ENCODE peak calls at places on chromosomes 16 and 17, in four cellular contexts. F, O, G and Q are unnamed samples.

GRCh38 chr16:13594798-13595197 is 325.2 kb upstream of the ERCC4 start:
- DNase-seq in F (no peak), O (no peak), G (no peak), Q (no peak)

GRCh38 chr17:4903051-4903818 is at the start of gene CHRNE:
- DNase-seq in G (no peak), F (peak), O (peak), Q (peak)

GRCh38 chr16:88505405-88506082 is 52.5 kb downstream of the ZFPM1 start:
- DNase-seq in G (no peak), O (peak), F (peak), Q (peak)

GRCh38 chr17:49691677-49692191 is 13.8 kb upstream of the SPOP start:
- DNase-seq in G (no peak), F (no peak), O (no peak), Q (no peak)

GRCh38 chr17:78412403-78412802 is 34.0 kb downstream of the PGS1 start:
- DNase-seq in F (no peak), O (no peak), G (no peak), Q (peak)

GRCh38 chr17:2213291-2213960 is 90.2 kb downstream of the SMG6 start:
- DNase-seq in G (no peak), F (peak), O (no peak), Q (peak)

GRCh38 chr17:48615963-48616718 is 1.0 kb upstream of the HOXB8 start:
- DNase-seq in F (no peak), G (no peak), O (no peak), Q (no peak)

GRCh38 chr16:57694556-57695377 is at the start of gene DRC7:
- DNase-seq in G (no peak), F (peak), O (peak), Q (peak)

GRCh38 chr17:7709031-7709430 is 4.0 kb downstream of the EFNB3 start:
- DNase-seq in G (no peak), F (no peak), O (no peak), Q (no peak)

GRCh38 chr16:68367034-68367433 is 56.2 kb downstream of the PRMT7 start:
- DNase-seq in G (no peak), F (peak), O (peak), Q (peak)

GRCh38 chr17:39629494-39629880 is 2.7 kb downstream of the PPP1R1B start:
- DNase-seq in O (no peak), F (no peak), G (no peak), Q (no peak)

GRCh38 chr16:58863042-58863441 is 128.9 kb upstream of the GOT2 start:
- DNase-seq in O (no peak), G (no peak), F (no peak), Q (no peak)

GRCh38 chr17:10683853-10684252 is 13.5 kb downstream of the SCO1 start:
- DNase-seq in G (no peak), F (peak), O (no peak), Q (peak)

GRCh38 chr17:72974605-72975232 is 117.8 kb downstream of the SLC39A11 start:
- DNase-seq in O (no peak), F (no peak), G (no peak), Q (peak)

GRCh38 chr17:78573955-78574354 is 3.2 kb downstream of the DNAH17 start:
- DNase-seq in G (no peak), F (no peak), O (no peak), Q (no peak)

GRCh38 chr16:12891836-12892235 is 9.6 kb upstream of the SHISA9 start:
- DNase-seq in F (no peak), G (no peak), O (no peak), Q (no peak)

GRCh38 chr16:88593910-88594309 is 23.7 kb downstream of the ZC3H18 start:
- DNase-seq in G (no peak), O (no peak), F (no peak), Q (no peak)

GRCh38 chr17:82863941-82864720 is 24.3 kb upstream of the ZNF750 start:
- DNase-seq in O (peak), G (peak), F (peak), Q (peak)

GRCh38 chr17:67891481-67892119 is 66.3 kb downstream of the BPTF start:
- DNase-seq in G (peak), O (no peak), F (peak), Q (peak)

GRCh38 chr17:40139566-40140058 is 725 bp upstream of the CASC3 start:
- DNase-seq in O (no peak), G (no peak), F (no peak), Q (no peak)

GRCh38 chr16:54750249-54750648 is 180.4 kb upstream of the IRX5 start:
- DNase-seq in G (no peak), O (no peak), F (no peak), Q (no peak)

GRCh38 chr16:69481901-69482341 is 57.5 kb downstream of the CYB5B start:
- DNase-seq in F (peak), G (no peak), O (peak), Q (peak)

GRCh38 chr17:41748275-41748674 is 13.8 kb upstream of the HAP1 start:
- DNase-seq in G (no peak), F (no peak), O (no peak), Q (no peak)

GRCh38 chr16:23225109-23225508 is 42.6 kb downstream of the SCNN1G start:
- DNase-seq in G (no peak), F (no peak), O (no peak), Q (no peak)

GRCh38 chr16:1754204-1754603 is 17.1 kb downstream of the NME3 start:
- DNase-seq in G (no peak), F (no peak), O (no peak), Q (no peak)

GRCh38 chr17:74387365-74388218 is 20.3 kb downstream of the GPR142 start:
- DNase-seq in O (peak), F (no peak), G (no peak), Q (no peak)

GRCh38 chr16:12876778-12877177 is 24.6 kb upstream of the SHISA9 start:
- DNase-seq in G (no peak), F (no peak), O (no peak), Q (peak)

GRCh38 chr16:71359431-71359830 is 908 bp downstream of the CALB2 start:
- DNase-seq in G (no peak), O (no peak), F (no peak), Q (no peak)

GRCh38 chr16:71357681-71358080 is 842 bp upstream of the CALB2 start:
- DNase-seq in F (no peak), G (no peak), O (no peak), Q (no peak)

GRCh38 chr16:71356051-71356740 is 2.3 kb upstream of the CALB2 start:
- DNase-seq in F (no peak), G (no peak), O (no peak), Q (no peak)

GRCh38 chr16:71360378-71360777 is 1.9 kb downstream of the CALB2 start:
- DNase-seq in O (no peak), G (peak), F (peak), Q (peak)

GRCh38 chr16:71358464-71359031 is at the start of gene CALB2:
- DNase-seq in F (peak), O (peak), G (no peak), Q (peak)
- H3K4me3 ChIP-seq in F (peak), O (peak), G (peak), Q (peak)

DNA sequence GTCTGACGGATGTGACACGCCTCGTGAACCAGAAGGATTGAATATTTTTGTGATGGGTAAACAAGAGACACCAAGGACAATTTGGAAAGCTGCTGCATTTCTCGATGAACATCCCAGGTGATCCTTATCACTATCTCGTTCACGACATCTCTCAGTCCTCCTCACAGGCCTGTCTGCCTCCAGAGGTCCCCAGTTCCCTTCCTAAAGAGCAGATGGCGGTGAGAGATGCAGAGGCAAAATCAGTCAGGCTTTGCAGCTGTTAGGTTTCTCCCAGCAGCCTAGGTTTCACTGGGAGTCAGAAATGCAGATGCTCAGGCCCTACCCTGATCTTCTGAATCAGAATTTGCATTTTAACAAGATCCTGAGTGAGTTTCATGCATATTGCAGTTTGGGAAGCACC is 23.6 kb downstream of the SCPEP1 start:
- DNase-seq in G (no peak), O (no peak), F (no peak), Q (no peak)
- TF ChIP-seq CTCF in G (no peak), O (no peak), F (no peak), Q (no peak)

DNA sequence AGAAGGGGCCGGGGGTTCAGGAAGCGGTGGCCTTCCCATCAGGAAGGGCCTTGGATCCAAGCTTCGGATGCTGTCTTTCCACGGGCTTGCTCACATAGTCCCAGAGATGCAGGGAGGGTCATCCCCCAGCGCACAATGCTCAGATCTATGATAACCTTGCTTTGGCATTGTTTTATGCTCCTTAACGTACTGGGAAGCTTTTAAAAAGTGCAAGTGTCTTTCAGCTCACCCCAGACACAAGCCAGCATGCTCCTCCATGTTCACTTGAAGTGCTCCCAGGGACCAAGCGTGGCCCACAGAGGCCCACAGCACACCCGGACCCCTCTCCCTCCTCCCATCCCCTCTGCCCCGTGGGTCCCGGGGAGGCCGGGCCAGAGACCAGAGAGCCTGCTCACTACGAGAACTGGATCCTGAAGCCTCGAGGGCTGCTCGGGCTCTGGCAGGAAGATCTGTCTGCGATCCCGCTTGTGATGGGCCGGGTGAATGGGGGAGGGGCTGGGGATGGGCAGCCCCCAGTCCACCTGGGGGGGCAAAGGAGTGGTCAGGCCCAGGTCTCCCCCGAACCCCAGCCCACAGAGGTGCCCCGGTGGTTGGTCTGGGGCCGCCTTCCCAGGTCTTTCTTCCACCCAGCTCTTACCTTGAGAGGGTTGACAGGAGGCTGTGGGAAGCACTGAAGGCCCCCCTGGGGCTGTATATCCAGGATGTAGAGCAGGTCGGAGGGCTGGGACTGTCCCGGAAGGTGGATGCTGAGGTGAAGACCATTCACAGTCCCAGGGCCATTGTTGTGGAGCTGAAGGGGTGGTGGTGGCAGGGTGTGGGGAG is 11.8 kb upstream of the FAM171A2 start:
- DNase-seq in F (no peak), O (no peak), G (no peak), Q (no peak)
- H3K4me3 ChIP-seq in F (no peak), O (no peak), G (no peak), Q (no peak)

GRCh38 chr16:15933781-15934180 is 15.6 kb upstream of the ABCC1 start:
- DNase-seq in G (no peak), O (no peak), F (no peak), Q (no peak)

GRCh38 chr16:15928261-15929104 is 20.9 kb upstream of the ABCC1 start:
- DNase-seq in F (no peak), G (no peak), O (no peak), Q (no peak)

GRCh38 chr16:15934991-15935390 is 14.4 kb upstream of the ABCC1 start:
- DNase-seq in G (no peak), O (no peak), F (no peak), Q (no peak)

DNA sequence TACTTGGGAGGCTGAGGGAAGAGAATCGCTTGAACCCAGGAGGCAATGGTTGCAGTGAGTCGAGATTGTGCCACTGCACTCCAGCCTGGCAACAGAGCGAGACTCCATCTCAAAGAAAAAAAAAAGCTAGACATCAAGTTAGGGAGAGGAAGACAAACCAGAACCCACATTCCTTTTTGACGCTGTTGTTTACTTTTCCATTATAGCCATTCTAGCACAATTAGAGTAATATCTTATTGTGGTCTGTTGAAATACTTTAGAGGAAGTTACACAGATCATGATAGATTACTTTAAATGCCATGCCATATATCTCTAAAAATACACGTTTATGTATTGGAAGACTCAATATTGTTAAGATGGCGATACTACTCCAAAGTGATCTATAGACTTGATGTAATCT is 16.5 kb upstream of the ABCC1 start:
- DNase-seq in O (no peak), F (no peak), G (no peak), Q (no peak)
- TF ChIP-seq CTCF in O (no peak), F (no peak), G (no peak), Q (no peak)

GRCh38 chr17:62703269-62703775 is 75.9 kb downstream of the MRC2 start:
- DNase-seq in O (peak), G (no peak), F (no peak), Q (peak)
- H3K4me3 ChIP-seq in O (peak), G (peak), F (peak), Q (peak)